ENCODE peak calls at places on chromosomes 3 and 15, in six cellular contexts. I, A, R, P, B and Z are unnamed samples.

GRCh38 chr3:159854500-159855124 is 134.0 kb upstream of the IL12A start:
- DNase-seq in I (peak), A (no peak), R (no peak), P (no peak), B (peak), Z (peak)

GRCh38 chr3:183954875-183955274 is 62.8 kb downstream of the ABCC5 start:
- DNase-seq in I (no peak), A (no peak), R (no peak), P (no peak), B (no peak), Z (no peak)

GRCh38 chr15:74901612-74902063 is 5.0 kb downstream of the FAM219B start:
- DNase-seq in I (peak), A (peak), R (peak), P (peak), B (peak), Z (peak)

GRCh38 chr3:112629425-112629824 is 11.5 kb downstream of the CCDC80 start:
- DNase-seq in I (peak), A (peak), R (peak), P (no peak), B (peak), Z (peak)

GRCh38 chr3:10772230-10773161 is 43.5 kb upstream of the SLC6A11 start:
- DNase-seq in I (no peak), A (no peak), R (no peak), P (no peak), B (peak), Z (no peak)

GRCh38 chr15:36334059-36334458 is 245.4 kb upstream of the CDIN1 start:
- DNase-seq in I (peak), A (peak), R (no peak), P (no peak), B (no peak), Z (peak)

GRCh38 chr15:64738231-64739095 is 36.9 kb downstream of the RBPMS2 start:
- DNase-seq in I (no peak), A (no peak), R (no peak), P (no peak), B (no peak), Z (no peak)

GRCh38 chr15:33789141-33789540 is 179.2 kb upstream of the CHRM5 start:
- DNase-seq in I (no peak), A (no peak), R (no peak), P (no peak), B (no peak), Z (peak)

GRCh38 chr15:22241451-22241850 is 161.1 kb downstream of the OR4M2 start:
- DNase-seq in I (no peak), A (no peak), R (no peak), P (no peak), B (no peak), Z (no peak)

GRCh38 chr3:63975705-63976104 is 47.6 kb downstream of the PSMD6 start:
- DNase-seq in I (no peak), A (peak), R (peak), P (no peak), B (peak), Z (no peak)

GRCh38 chr3:146682176-146682575 is 77.0 kb upstream of the PLSCR5 start:
- DNase-seq in I (no peak), A (peak), R (no peak), P (peak), B (no peak), Z (no peak)

GRCh38 chr15:52013151-52013791 is 5.7 kb upstream of the MAPK6 start:
- DNase-seq in I (peak), A (no peak), R (no peak), P (no peak), B (peak), Z (peak)

GRCh38 chr3:184347321-184348056 is 10.1 kb downstream of the FAM131A start:
- DNase-seq in I (no peak), A (no peak), R (no peak), P (no peak), B (no peak), Z (no peak)

GRCh38 chr3:67655364-67656121 is 1.1 kb upstream of the SUCLG2 start:
- DNase-seq in I (no peak), A (no peak), R (no peak), P (no peak), B (no peak), Z (no peak)

GRCh38 chr3:112403101-112403500 is 70.1 kb downstream of the CD200 start:
- DNase-seq in I (no peak), A (no peak), R (no peak), P (no peak), B (no peak), Z (peak)

GRCh38 chr3:16417945-16418739 is 95.4 kb downstream of the RFTN1 start:
- DNase-seq in I (no peak), A (no peak), R (no peak), P (no peak), B (no peak), Z (no peak)

GRCh38 chr3:55296781-55297180 is 190.3 kb downstream of the WNT5A start:
- DNase-seq in I (no peak), A (no peak), R (no peak), P (no peak), B (no peak), Z (no peak)

GRCh38 chr15:70299931-70300858 is 202.5 kb upstream of the TLE3 start:
- DNase-seq in I (no peak), A (no peak), R (no peak), P (no peak), B (no peak), Z (no peak)

GRCh38 chr3:189685854-189686253 is 54.7 kb downstream of the TP63 start:
- DNase-seq in I (peak), A (no peak), R (no peak), P (no peak), B (peak), Z (peak)

GRCh38 chr3:100882571-100882981 is 110.6 kb downstream of the ABI3BP start:
- DNase-seq in I (no peak), A (no peak), R (no peak), P (no peak), B (peak), Z (peak)

GRCh38 chr15:45026646-45027045 is 3.7 kb downstream of the SORD start:
- DNase-seq in I (no peak), A (no peak), R (no peak), P (no peak), B (no peak), Z (no peak)

GRCh38 chr3:43770426-43771103 is 79.8 kb downstream of the ABHD5 start:
- DNase-seq in I (peak), A (peak), R (peak), P (no peak), B (no peak), Z (peak)

GRCh38 chr3:30644615-30645014 is 38.2 kb downstream of the TGFBR2 start:
- DNase-seq in I (peak), A (no peak), R (peak), P (no peak), B (no peak), Z (peak)

GRCh38 chr3:126451511-126451910 is 24.2 kb downstream of the ZXDC start:
- DNase-seq in I (no peak), A (no peak), R (no peak), P (no peak), B (no peak), Z (no peak)

GRCh38 chr3:186653079-186653710 is 12.6 kb upstream of the HRG start:
- DNase-seq in I (no peak), A (no peak), R (no peak), P (no peak), B (no peak), Z (no peak)

GRCh38 chr3:16728762-16729745 is 123.8 kb upstream of the DAZL start:
- DNase-seq in I (peak), A (no peak), R (no peak), P (no peak), B (peak), Z (peak)

GRCh38 chr3:45950686-45951600 is 7.7 kb downstream of the CXCR6 start:
- DNase-seq in I (no peak), A (no peak), R (no peak), P (no peak), B (no peak), Z (no peak)